ENCODE peak calls at places on chromosome 17, in six cellular contexts. R, Y, X, S, C and B are unnamed samples. For H3K4me1, the result is how much of the 10 kb centered on the place peaks cover.

GRCh38 chr17:42531455-42532354 is 4.3 kb upstream of the NAGLU start:
- DNase-seq in R (peak), Y (peak), X (no peak), S (peak), C (peak), B (peak)

GRCh38 chr17:62965149-62965648 is 836 bp upstream of the TANC2 start:
- DNase-seq in R (no peak), Y (no peak), X (no peak), S (no peak), C (no peak), B (no peak)

GRCh38 chr17:50562266-50563094 is 2.0 kb downstream of the CACNA1G start:
- DNase-seq in R (no peak), Y (no peak), X (no peak), S (no peak), C (no peak), B (no peak)

GRCh38 chr17:48198950-48199541 is 91.5 kb downstream of the SNX11 start:
- DNase-seq in R (no peak), Y (no peak), X (no peak), S (no peak), C (no peak), B (no peak)

GRCh38 chr17:45143767-45144198 is 4.5 kb upstream of the HEXIM1 start:
- DNase-seq in R (no peak), Y (peak), X (no peak), S (peak), C (peak), B (no peak)

GRCh38 chr17:9120471-9120870 is 99.2 kb downstream of the NTN1 start:
- DNase-seq in R (no peak), Y (no peak), X (no peak), S (peak), C (no peak), B (no peak)

GRCh38 chr17:50972579-50972978 is 106.4 kb upstream of the TOB1 start:
- DNase-seq in R (no peak), Y (no peak), X (no peak), S (no peak), C (no peak), B (peak)

GRCh38 chr17:41909088-41909487 is 9.7 kb downstream of the ACLY start:
- DNase-seq in R (no peak), Y (no peak), X (no peak), S (no peak), C (no peak), B (no peak)

GRCh38 chr17:31558748-31559646 is 167.5 kb downstream of the RAB11FIP4 start:
- DNase-seq in R (peak), Y (peak), X (peak), S (peak), C (peak), B (peak)

GRCh38 chr17:66746736-66747135 is 88.2 kb upstream of the CACNG5 start:
- DNase-seq in R (no peak), Y (no peak), X (no peak), S (no peak), C (peak), B (no peak)

GRCh38 chr17:32267690-32268205 is 2.1 kb downstream of the RHBDL3 start:
- DNase-seq in R (no peak), Y (no peak), X (no peak), S (no peak), C (no peak), B (no peak)

GRCh38 chr17:3959295-3959899 is 4.8 kb downstream of the ATP2A3 start:
- DNase-seq in R (peak), Y (no peak), X (peak), S (no peak), C (no peak), B (no peak)

GRCh38 chr17:69909389-69909788 is 165.6 kb upstream of the KCNJ16 start:
- DNase-seq in R (no peak), Y (no peak), X (no peak), S (no peak), C (no peak), B (no peak)

GRCh38 chr17:38705803-38706624 is 941 bp downstream of the MLLT6 start:
- DNase-seq in R (no peak), Y (peak), X (peak), S (peak), C (peak), B (peak)

GRCh38 chr17:63631626-63632025 is 9.4 kb downstream of the MAP3K3 start:
- DNase-seq in R (no peak), Y (no peak), X (no peak), S (no peak), C (no peak), B (no peak)

GRCh38 chr17:9259419-9259818 is 238.1 kb downstream of the NTN1 start:
- DNase-seq in R (no peak), Y (no peak), X (no peak), S (no peak), C (no peak), B (no peak)

GRCh38 chr17:81519284-81520020 is 6.9 kb upstream of the ACTG1 start:
- DNase-seq in R (peak), Y (peak), X (peak), S (peak), C (no peak), B (no peak)

GRCh38 chr17:45011767-45012166 is 39.7 kb downstream of the DCAKD start:
- DNase-seq in R (no peak), Y (no peak), X (no peak), S (no peak), C (no peak), B (no peak)

GRCh38 chr17:50183439-50184001 is 17.7 kb downstream of the SGCA start:
- DNase-seq in R (no peak), Y (no peak), X (no peak), S (no peak), C (no peak), B (no peak)

GRCh38 chr17:28004344-28004743 is 38.1 kb upstream of the NLK start:
- DNase-seq in R (no peak), Y (no peak), X (no peak), S (no peak), C (no peak), B (no peak)

GRCh38 chr17:19263621-19264010 is 26.4 kb downstream of the EPN2 start:
- DNase-seq in R (no peak), Y (no peak), X (no peak), S (no peak), C (no peak), B (no peak)

GRCh38 chr17:36949461-36949927 is 740 bp downstream of the AATF start:
- DNase-seq in R (no peak), Y (no peak), X (no peak), S (no peak), C (no peak), B (no peak)

DNA sequence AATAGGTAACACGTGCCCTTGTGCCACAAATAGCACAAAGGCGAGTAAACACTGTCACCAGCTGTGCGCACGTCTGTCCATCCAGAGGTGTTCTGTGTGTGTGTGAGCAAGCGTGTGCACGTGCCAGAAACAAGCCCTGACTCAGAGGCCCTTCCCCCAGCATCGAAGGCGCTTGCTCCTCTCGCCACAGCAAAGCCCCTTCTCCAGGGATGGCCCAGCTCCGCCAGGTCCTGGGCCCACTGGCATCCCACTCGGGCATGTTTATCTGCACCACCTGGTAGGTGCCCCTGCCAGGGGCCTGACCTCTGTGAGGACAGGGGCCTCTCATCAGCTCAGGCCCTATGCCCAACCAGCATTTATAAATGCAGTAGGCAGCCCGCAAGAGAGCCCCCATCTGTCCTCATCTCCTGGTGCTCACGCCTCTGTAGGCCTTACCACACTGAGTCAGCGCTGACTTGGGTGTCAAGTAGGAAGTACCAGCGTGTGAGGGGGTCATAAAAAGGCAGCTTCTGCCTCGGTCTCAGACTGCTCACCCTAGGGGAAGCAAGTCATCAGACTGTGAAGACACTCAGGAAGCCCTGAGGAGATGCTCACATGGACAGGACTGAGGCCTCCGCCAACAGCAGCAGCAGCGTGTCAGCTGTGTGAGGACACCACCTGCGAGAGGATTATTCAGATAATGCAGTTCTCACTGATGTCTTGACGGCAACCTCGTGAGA is 10.8 kb downstream of the TMEM235 start:
- DNase-seq in R (no peak), Y (peak), X (no peak), S (no peak), C (peak), B (no peak)
- H3K4me1 ChIP-seq in R (under half), Y (under half), X (under half), S (under half), C (under half), B (under half)

GRCh38 chr17:55964191-55964590 is 189.1 kb upstream of the ANKFN1 start:
- DNase-seq in R (no peak), Y (no peak), X (no peak), S (no peak), C (no peak), B (no peak)

GRCh38 chr17:55962931-55963378 is 190.3 kb upstream of the ANKFN1 start:
- DNase-seq in R (no peak), Y (no peak), X (no peak), S (no peak), C (no peak), B (no peak)

GRCh38 chr17:55959756-55960155 is 193.5 kb upstream of the ANKFN1 start:
- DNase-seq in R (no peak), Y (no peak), X (no peak), S (no peak), C (no peak), B (no peak)

GRCh38 chr17:55969577-55969976 is 183.7 kb upstream of the ANKFN1 start:
- DNase-seq in R (no peak), Y (no peak), X (no peak), S (no peak), C (no peak), B (no peak)

GRCh38 chr17:55965051-55965450 is 188.2 kb upstream of the ANKFN1 start:
- DNase-seq in R (no peak), Y (no peak), X (no peak), S (no peak), C (no peak), B (no peak)
- TF ChIP-seq CTCF in R (no peak), Y (no peak), X (no peak), S (no peak), C (no peak), B (peak)

GRCh38 chr17:29176500-29177351 is 3.5 kb downstream of the MYO18A start:
- DNase-seq in R (peak), Y (peak), X (peak), S (peak), C (peak), B (peak)

GRCh38 chr17:29177541-29177870 is 2.7 kb downstream of the MYO18A start:
- DNase-seq in R (no peak), Y (no peak), X (no peak), S (no peak), C (no peak), B (no peak)

GRCh38 chr17:29179232-29180036 is 764 bp downstream of the MYO18A start:
- DNase-seq in R (peak), Y (peak), X (peak), S (peak), C (peak), B (peak)

GRCh38 chr17:29178750-29179231 is 1.4 kb downstream of the MYO18A start:
- DNase-seq in R (no peak), Y (no peak), X (peak), S (no peak), C (peak), B (no peak)

GRCh38 chr17:29177871-29178749 is 2.1 kb downstream of the MYO18A start:
- DNase-seq in R (peak), Y (peak), X (peak), S (no peak), C (no peak), B (no peak)
- H3K4me1 ChIP-seq in R (under half), Y (under half), X (under half), S (under half), C (under half), B (under half)

GRCh38 chr17:55296171-55296695 is 31.5 kb downstream of the HLF start:
- DNase-seq in R (no peak), Y (no peak), X (no peak), S (no peak), C (no peak), B (no peak)
- TF ChIP-seq CTCF in R (no peak), Y (no peak), X (no peak), S (no peak), C (no peak), B (no peak)

GRCh38 chr17:77402159-77402731 is 261.5 kb downstream of the SEC14L1 start:
- DNase-seq in R (no peak), Y (no peak), X (no peak), S (no peak), C (no peak), B (no peak)
- H3K4me1 ChIP-seq in R (under half), Y (under half), X (under half), S (half or more), C (under half), B (under half)

DNA sequence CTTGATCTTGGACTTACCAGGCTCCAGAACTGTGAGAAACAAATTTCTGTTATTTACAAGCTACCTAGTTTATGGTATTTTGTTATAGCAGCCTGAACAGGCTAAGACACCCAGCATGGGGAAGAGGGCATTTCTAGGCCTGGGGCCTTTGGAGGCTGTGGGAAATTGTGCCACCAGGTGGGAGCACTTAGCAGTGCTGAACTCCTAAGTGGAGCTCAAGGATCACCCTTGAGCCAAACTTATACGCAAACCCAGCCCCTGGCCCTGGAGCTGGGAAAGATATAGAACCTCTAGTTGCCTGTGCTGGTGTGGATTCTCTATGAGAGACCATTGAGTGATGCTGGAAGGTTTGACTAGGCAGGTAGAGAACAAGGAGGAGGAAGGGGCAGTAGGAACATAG is 36.1 kb downstream of the MIS12 start:
- DNase-seq in R (no peak), Y (no peak), X (no peak), S (peak), C (no peak), B (no peak)
- TF ChIP-seq CTCF in R (no peak), Y (no peak), X (no peak), S (no peak), C (no peak), B (no peak)

GRCh38 chr17:40113110-40113960 is 8.4 kb upstream of the MSL1 start:
- DNase-seq in R (peak), Y (peak), X (peak), S (peak), C (peak), B (peak)
- H3K4me1 ChIP-seq in R (half or more), Y (under half), X (half or more), S (half or more), C (under half), B (under half)

DNA sequence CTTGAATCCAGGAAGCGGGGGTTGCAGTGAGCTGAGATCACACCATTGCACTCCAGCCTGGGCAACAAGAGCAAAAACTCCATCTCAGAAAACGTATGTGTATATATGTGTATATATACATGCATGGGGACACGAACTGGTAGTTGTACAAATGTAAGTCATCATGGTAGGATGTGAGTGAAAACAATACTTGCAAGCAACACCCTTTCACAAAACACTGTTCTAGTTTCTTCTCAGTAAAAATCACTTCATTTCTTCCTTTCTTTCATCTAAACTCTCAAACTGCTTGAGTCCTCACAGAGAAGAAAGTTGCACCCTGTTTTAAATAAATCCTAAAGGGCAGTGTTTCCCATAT is 51.8 kb downstream of the METTL16 start:
- DNase-seq in R (no peak), Y (no peak), X (no peak), S (no peak), C (no peak), B (no peak)
- TF ChIP-seq CTCF in R (no peak), Y (no peak), X (no peak), S (no peak), C (no peak), B (no peak)